ENCODE peak calls at places on chromosomes 13 and 19, in seven cellular contexts. B is neural crest cell; T is NCI-H510A treated with DMSO at 0.1 percent for 48 hours; Z is stimulated activated CD4-positive, alpha-beta T cell treated with anti-CD3 and anti-CD28 coated beads, Interleukin-12 subunit alpha, Interleukin-12 subunit beta, amount 100 ng/mL, for 4 hours; F is Peyer's patch; L is neural progenitor cell; C is substantia nigra. R is an unnamed sample.

GRCh38 chr19:57817976-57818375 is 3.3 kb upstream of the ZNF552 start:
- DNase-seq in B (no peak), T (no peak), Z (no peak), C (no peak), F (no peak), L (no peak), R (no peak)

GRCh38 chr13:83753912-83754624 is 128.2 kb downstream of the SLITRK1 start:
- DNase-seq in C (no peak), F (no peak), Z (no peak), B (no peak), T (no peak), L (no peak), R (no peak)

GRCh38 chr19:15283141-15283885 is 49.0 kb downstream of the BRD4 start:
- DNase-seq in C (no peak), Z (peak), T (no peak), L (no peak), F (peak), B (no peak), R (no peak)

GRCh38 chr13:98172570-98173405 is 4.3 kb downstream of the RNF113B start:
- DNase-seq in T (no peak), B (no peak), L (no peak), F (no peak), Z (no peak), C (no peak), R (no peak)

GRCh38 chr19:21023901-21024300 is 3.4 kb downstream of the ZNF430 start:
- DNase-seq in F (no peak), C (no peak), T (no peak), L (no peak), B (no peak), Z (no peak), R (no peak)

GRCh38 chr19:52724701-52725514 is 9.9 kb downstream of the ZNF611 start:
- DNase-seq in Z (no peak), C (no peak), L (no peak), B (no peak), T (no peak), F (no peak), R (no peak)

GRCh38 chr13:51435002-51435578 is 17.7 kb downstream of the INTS6 start:
- DNase-seq in T (peak), F (no peak), L (no peak), C (no peak), B (no peak), Z (no peak), R (peak)

GRCh38 chr19:55034751-55035150 is 3.3 kb downstream of the GP6 start:
- DNase-seq in T (no peak), C (no peak), F (no peak), Z (no peak), B (no peak), L (no peak), R (no peak)

GRCh38 chr13:108346376-108346775 is 76.9 kb downstream of the TNFSF13B start:
- DNase-seq in T (peak), C (no peak), Z (no peak), B (no peak), F (no peak), L (no peak), R (peak)

GRCh38 chr19:36460046-36460445 is 29.3 kb downstream of the ZNF566 start:
- DNase-seq in T (no peak), B (no peak), L (no peak), F (no peak), Z (no peak), C (no peak), R (no peak)

GRCh38 chr19:54523403-54523802 is 20.8 kb downstream of the LAIR2 start:
- DNase-seq in C (no peak), F (no peak), B (no peak), T (no peak), Z (peak), L (no peak), R (no peak)

GRCh38 chr19:51448011-51448744 is 10.1 kb downstream of the SIGLEC8 start:
- DNase-seq in B (no peak), L (no peak), C (no peak), T (no peak), Z (peak), F (no peak), R (no peak)

GRCh38 chr13:37701306-37701705 is 102.7 kb upstream of the POSTN start:
- DNase-seq in L (no peak), Z (no peak), F (no peak), T (no peak), C (no peak), B (no peak), R (no peak)

GRCh38 chr13:44826586-44827350 is 162.5 kb downstream of the NUFIP1 start:
- DNase-seq in T (no peak), Z (no peak), F (no peak), B (no peak), C (no peak), L (no peak), R (no peak)

GRCh38 chr13:73704587-73704986 is 429.6 kb downstream of the KLF12 start:
- DNase-seq in T (no peak), F (no peak), L (peak), C (no peak), B (no peak), Z (no peak), R (no peak)

GRCh38 chr13:50850445-50850844 is 7.0 kb upstream of the DLEU7 start:
- DNase-seq in Z (no peak), F (no peak), T (no peak), B (no peak), L (no peak), C (no peak), R (no peak)

R was measured in NCI-H1417.